ENCODE peak calls at places on chromosomes 6 and 20, in ten cellular contexts. B is transverse colon, U is A549, Y is fibroblast of lung, K is cardiac muscle cell, V is right atrium auricular region, C is AG08396, A is epithelial cell of esophagus, M is astrocyte of the spinal cord, T is Right ventricle myocardium inferior. X is an unnamed sample.

GRCh38 chr6:170011233-170012142 is 260.1 kb downstream of the ERMARD start:
- DNase-seq in B (no peak), U (no peak), Y (no peak), K (no peak), V (peak), C (no peak), A (no peak), M (no peak), T (peak), X (no peak)

GRCh38 chr6:39221115-39221514 is 8.2 kb downstream of the KCNK5 start:
- DNase-seq in B (no peak), U (no peak), Y (no peak), K (no peak), V (no peak), C (no peak), A (no peak), M (no peak), T (no peak), X (no peak)

GRCh38 chr6:108557494-108558371 is 3.0 kb upstream of the FOXO3 start:
- DNase-seq in B (peak), U (no peak), Y (peak), K (peak), V (peak), C (peak), A (peak), M (no peak), T (peak), X (peak)

GRCh38 chr20:19594896-19595295 is 163.2 kb upstream of the RIN2 start:
- DNase-seq in B (no peak), U (no peak), Y (no peak), K (no peak), V (no peak), C (no peak), A (no peak), M (no peak), T (no peak), X (no peak)

GRCh38 chr20:22819134-22819533 is 216.0 kb upstream of the SSTR4 start:
- DNase-seq in B (no peak), U (no peak), Y (no peak), K (no peak), V (no peak), C (no peak), A (no peak), M (no peak), T (no peak), X (no peak)

GRCh38 chr20:52275243-52275817 is 83.8 kb upstream of the ZFP64 start:
- DNase-seq in B (no peak), U (no peak), Y (no peak), K (no peak), V (no peak), C (no peak), A (no peak), M (no peak), T (no peak), X (no peak)

GRCh38 chr6:28587011-28587745 is 61.5 kb downstream of the GPX5 start:
- DNase-seq in B (peak), U (peak), Y (peak), K (peak), V (no peak), C (no peak), A (peak), M (peak), T (no peak), X (no peak)

GRCh38 chr6:35317483-35318199 is 20.0 kb downstream of the DEF6 start:
- DNase-seq in B (no peak), U (no peak), Y (no peak), K (no peak), V (no peak), C (no peak), A (no peak), M (no peak), T (no peak), X (no peak)